ENCODE peak calls at places on chromosome 11, in five cellular contexts. One of them, this sample, is unnamed.

GRCh38 chr11:120086651-120087050 is 51.3 kb downstream of the TRIM29 start:
- DNase-seq in HFF-Myc: no peak
- DNase-seq in brain microvascular endothelial cell: no peak
- DNase-seq in cardiac fibroblast: no peak
- DNase-seq in H7: no peak
- DNase-seq in this sample: no peak

GRCh38 chr11:68401856-68402255 is 58.7 kb upstream of the PPP6R3 start:
- DNase-seq in cardiac fibroblast: no peak
- DNase-seq in brain microvascular endothelial cell: no peak
- DNase-seq in HFF-Myc: no peak
- DNase-seq in H7: no peak
- DNase-seq in this sample: no peak

GRCh38 chr11:13368041-13368446 is 90.5 kb downstream of the BMAL1 start:
- DNase-seq in HFF-Myc: no peak
- DNase-seq in H7: no peak
- DNase-seq in brain microvascular endothelial cell: peak; percentile 35
- DNase-seq in cardiac fibroblast: peak; percentile 57
- DNase-seq in this sample: no peak

GRCh38 chr11:125925804-125926203 is 20.0 kb upstream of the VSIG10L2 start:
- DNase-seq in brain microvascular endothelial cell: no peak
- DNase-seq in HFF-Myc: no peak
- DNase-seq in cardiac fibroblast: no peak
- DNase-seq in H7: no peak
- DNase-seq in this sample: no peak

GRCh38 chr11:69718147-69718546 is 14.3 kb upstream of the FGF19 start:
- DNase-seq in H7: peak; percentile 96
- DNase-seq in cardiac fibroblast: peak; percentile 32
- DNase-seq in brain microvascular endothelial cell: peak; percentile 23
- DNase-seq in HFF-Myc: no peak
- DNase-seq in this sample: no peak

GRCh38 chr11:88420165-88420781 is 82.7 kb upstream of the CTSC start:
- DNase-seq in HFF-Myc: no peak
- DNase-seq in brain microvascular endothelial cell: peak; percentile 63
- DNase-seq in H7: no peak
- DNase-seq in cardiac fibroblast: peak; percentile 95
- DNase-seq in this sample: peak; percentile 91

GRCh38 chr11:24963879-24964278 is 467.0 kb downstream of the LUZP2 start:
- DNase-seq in HFF-Myc: no peak
- DNase-seq in cardiac fibroblast: no peak
- DNase-seq in brain microvascular endothelial cell: no peak
- DNase-seq in H7: no peak
- DNase-seq in this sample: no peak

GRCh38 chr11:126265801-126266200 is 2.9 kb downstream of the SRPRA start:
- DNase-seq in H7: no peak
- DNase-seq in brain microvascular endothelial cell: peak; percentile 13
- DNase-seq in cardiac fibroblast: peak; percentile 27
- DNase-seq in HFF-Myc: no peak
- DNase-seq in this sample: no peak

GRCh38 chr11:116276051-116277044 is 496.4 kb downstream of the BUD13 start:
- DNase-seq in brain microvascular endothelial cell: peak; percentile 18
- DNase-seq in HFF-Myc: no peak
- DNase-seq in cardiac fibroblast: peak; percentile 35
- DNase-seq in H7: peak; percentile 93
- DNase-seq in this sample: no peak

GRCh38 chr11:3796796-3797328 is 492 bp downstream of the NUP98 start:
- DNase-seq in cardiac fibroblast: no peak
- DNase-seq in H7: peak; percentile 84
- DNase-seq in brain microvascular endothelial cell: no peak
- DNase-seq in HFF-Myc: no peak
- DNase-seq in this sample: no peak

GRCh38 chr11:3799143-3799542 is 1.8 kb upstream of the NUP98 start:
- DNase-seq in brain microvascular endothelial cell: no peak
- DNase-seq in cardiac fibroblast: no peak
- DNase-seq in HFF-Myc: no peak
- DNase-seq in H7: no peak
- DNase-seq in this sample: no peak

GRCh38 chr11:3797329-3798090 is at the start of gene NUP98:
- DNase-seq in cardiac fibroblast: peak; percentile 100
- DNase-seq in HFF-Myc: peak; percentile 97
- DNase-seq in brain microvascular endothelial cell: peak; percentile 100
- DNase-seq in H7: peak; percentile 99
- DNase-seq in this sample: peak; percentile 100

GRCh38 chr11:3796346-3796745 is 1.0 kb downstream of the NUP98 start:
- DNase-seq in H7: no peak
- DNase-seq in cardiac fibroblast: no peak
- DNase-seq in brain microvascular endothelial cell: no peak
- DNase-seq in HFF-Myc: no peak
- DNase-seq in this sample: no peak

DNA sequence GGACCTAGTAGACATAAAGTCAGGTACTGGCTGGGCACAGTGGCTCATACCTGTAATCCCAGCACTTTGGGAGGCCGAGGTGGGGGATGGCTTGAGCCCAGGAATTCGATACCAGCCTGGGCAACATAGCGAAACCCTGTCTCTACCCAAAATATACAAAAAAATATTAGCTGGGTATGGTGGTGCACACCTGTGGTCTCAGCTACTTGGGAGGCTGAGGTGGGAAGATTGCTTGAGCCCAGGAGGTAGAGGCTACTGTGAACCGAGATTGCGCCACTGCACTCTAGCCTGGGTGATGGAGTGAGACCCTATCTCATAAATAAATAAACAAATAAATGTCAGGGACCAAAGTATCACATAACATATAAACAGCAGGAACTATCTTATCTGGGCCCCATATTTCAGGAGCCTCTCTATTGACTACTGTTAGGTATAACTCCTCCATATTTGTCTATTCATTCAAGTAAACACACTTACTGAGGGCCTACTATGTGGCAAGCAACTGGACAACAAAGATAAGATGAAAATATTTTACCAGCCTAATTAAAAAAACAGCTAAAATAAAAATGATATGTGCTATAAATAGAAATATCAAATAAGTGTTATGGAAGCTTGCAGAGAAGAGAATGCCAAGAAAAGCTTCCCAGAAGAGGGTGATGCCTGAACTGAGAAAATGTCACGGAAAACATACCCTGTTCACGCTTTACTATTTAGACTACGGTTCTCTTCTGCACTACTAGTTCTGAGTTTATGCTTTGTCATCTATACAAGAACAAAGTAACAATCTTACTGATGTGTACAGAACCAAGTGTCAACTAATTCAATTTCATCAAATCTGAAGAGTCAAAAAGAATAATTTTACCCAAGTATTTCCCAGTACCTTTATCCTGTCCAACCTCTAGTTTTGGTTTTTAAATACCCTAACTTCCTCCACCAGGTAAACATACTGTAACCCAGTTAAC is 1.9 kb downstream of the NUP98 start:
- DNase-seq in cardiac fibroblast: no peak
- DNase-seq in HFF-Myc: no peak
- DNase-seq in brain microvascular endothelial cell: no peak
- DNase-seq in H7: no peak
- DNase-seq in this sample: no peak
- H3K4me3 ChIP-seq in cardiac fibroblast: no peak overlapping the region
- H3K4me3 ChIP-seq in HFF-Myc: peak overlapping the region; percentile 99
- H3K4me3 ChIP-seq in brain microvascular endothelial cell: peak overlapping the region; percentile 97
- H3K4me3 ChIP-seq in H7: no peak overlapping the region
- H3K4me3 ChIP-seq in this sample: peak overlapping the region; percentile 70

GRCh38 chr11:2886191-2886894 is 768 bp upstream of the CDKN1C start:
- DNase-seq in brain microvascular endothelial cell: no peak
- DNase-seq in cardiac fibroblast: no peak
- DNase-seq in H7: peak; percentile 84
- DNase-seq in HFF-Myc: no peak
- DNase-seq in this sample: no peak
- H3K4me3 ChIP-seq in brain microvascular endothelial cell: no peak overlapping the region
- H3K4me3 ChIP-seq in cardiac fibroblast: no peak overlapping the region
- H3K4me3 ChIP-seq in H7: peak overlapping the region; percentile 22
- H3K4me3 ChIP-seq in HFF-Myc: no peak overlapping the region
- H3K4me3 ChIP-seq in this sample: peak overlapping the region; percentile 26

DNA sequence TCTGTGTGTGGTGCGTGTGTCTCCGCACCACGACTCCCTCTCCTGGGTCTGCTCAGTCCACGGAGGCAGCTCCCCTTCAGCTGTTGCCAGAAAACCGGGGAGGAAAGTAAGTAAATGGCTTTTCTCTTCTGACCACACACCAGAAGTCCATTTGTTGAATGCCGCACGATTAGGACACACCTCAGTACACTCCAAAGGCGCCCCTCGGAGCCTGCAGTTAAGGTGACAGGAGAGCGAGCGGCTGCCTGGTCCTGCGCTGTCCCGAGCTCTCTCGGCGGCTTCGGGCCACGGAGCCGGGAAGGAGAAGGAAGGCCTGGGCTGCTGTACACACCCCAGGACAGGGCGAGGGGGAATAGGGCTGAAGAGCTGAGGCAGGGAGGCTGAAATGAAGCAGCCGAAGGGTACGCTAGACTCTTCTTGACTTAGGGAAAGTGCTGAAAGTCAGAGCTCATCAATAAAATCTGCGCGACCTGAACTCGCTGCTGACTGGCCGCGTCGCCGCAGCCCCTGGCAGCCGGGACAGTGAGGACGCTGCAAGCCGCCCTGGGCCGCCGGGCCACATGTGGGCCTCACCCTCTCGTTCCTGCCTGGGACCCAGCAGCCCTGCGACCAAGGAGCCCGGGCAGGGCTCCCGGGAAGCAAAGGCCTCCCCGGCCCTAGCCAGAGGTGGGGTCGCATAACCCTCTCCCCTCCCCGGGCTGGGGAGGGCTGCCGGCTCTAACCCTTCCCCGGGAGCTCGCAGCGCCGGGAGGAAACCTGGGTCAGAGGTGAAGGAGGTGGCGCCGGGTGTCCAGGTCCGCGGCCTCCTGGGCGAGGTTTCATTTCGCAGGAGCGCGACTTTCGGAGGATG is 1.5 kb upstream of the PAX6 start:
- DNase-seq in cardiac fibroblast: no peak
- DNase-seq in brain microvascular endothelial cell: no peak
- DNase-seq in H7: peak; percentile 83
- DNase-seq in HFF-Myc: no peak
- DNase-seq in this sample: no peak
- H3K4me3 ChIP-seq in cardiac fibroblast: peak overlapping the region; percentile 28
- H3K4me3 ChIP-seq in brain microvascular endothelial cell: peak overlapping the region; percentile 12
- H3K4me3 ChIP-seq in H7: peak overlapping the region; percentile 26
- H3K4me3 ChIP-seq in HFF-Myc: peak overlapping the region; percentile 26
- H3K4me3 ChIP-seq in this sample: peak overlapping the region; percentile 29

GRCh38 chr11:15346907-15347306 is 232.2 kb downstream of the INSC start:
- DNase-seq in cardiac fibroblast: no peak
- DNase-seq in brain microvascular endothelial cell: no peak
- DNase-seq in HFF-Myc: no peak
- DNase-seq in H7: no peak
- DNase-seq in this sample: no peak

GRCh38 chr11:15339302-15339701 is 224.6 kb downstream of the INSC start:
- DNase-seq in brain microvascular endothelial cell: no peak
- DNase-seq in H7: no peak
- DNase-seq in cardiac fibroblast: no peak
- DNase-seq in HFF-Myc: no peak
- DNase-seq in this sample: no peak

GRCh38 chr11:15341587-15341986 is 226.9 kb downstream of the INSC start:
- DNase-seq in HFF-Myc: no peak
- DNase-seq in brain microvascular endothelial cell: no peak
- DNase-seq in H7: peak; percentile 22
- DNase-seq in cardiac fibroblast: no peak
- DNase-seq in this sample: no peak

GRCh38 chr11:15347969-15348734 is 233.4 kb downstream of the INSC start:
- DNase-seq in HFF-Myc: no peak
- DNase-seq in cardiac fibroblast: no peak
- DNase-seq in H7: no peak
- DNase-seq in brain microvascular endothelial cell: no peak
- DNase-seq in this sample: no peak

DNA sequence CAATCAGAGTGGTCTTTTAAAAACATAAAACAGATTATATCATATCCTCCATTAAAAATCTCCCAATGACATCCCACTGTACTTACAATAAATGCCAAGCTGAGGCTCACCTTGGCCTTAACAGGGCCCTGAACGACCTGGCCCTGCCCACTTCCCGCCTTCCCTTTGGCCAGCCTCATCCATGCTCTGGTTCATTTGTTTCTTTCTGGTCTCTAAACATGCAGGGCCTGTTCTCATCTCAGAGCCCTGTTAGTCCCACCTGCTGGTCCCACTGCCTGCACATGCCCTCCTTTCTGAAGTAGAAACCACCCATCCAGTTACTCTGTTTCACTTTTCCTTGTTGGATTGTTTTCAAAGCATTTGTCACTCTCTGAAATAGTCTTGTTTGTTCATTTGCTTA is 227.4 kb downstream of the INSC start:
- DNase-seq in H7: peak; percentile 18
- DNase-seq in cardiac fibroblast: no peak
- DNase-seq in HFF-Myc: no peak
- DNase-seq in brain microvascular endothelial cell: no peak
- DNase-seq in this sample: no peak
- H3K4me3 ChIP-seq in H7: no peak overlapping the region
- H3K4me3 ChIP-seq in cardiac fibroblast: no peak overlapping the region
- H3K4me3 ChIP-seq in HFF-Myc: no peak overlapping the region
- H3K4me3 ChIP-seq in brain microvascular endothelial cell: no peak overlapping the region
- H3K4me3 ChIP-seq in this sample: no peak overlapping the region

GRCh38 chr11:35305670-35306382 is 113.5 kb downstream of the SLC1A2 start:
- DNase-seq in brain microvascular endothelial cell: peak; percentile 38
- DNase-seq in H7: peak; percentile 57
- DNase-seq in cardiac fibroblast: peak; percentile 53
- DNase-seq in HFF-Myc: no peak
- DNase-seq in this sample: no peak
- H3K4me3 ChIP-seq in brain microvascular endothelial cell: no peak overlapping the region
- H3K4me3 ChIP-seq in H7: no peak overlapping the region
- H3K4me3 ChIP-seq in cardiac fibroblast: no peak overlapping the region
- H3K4me3 ChIP-seq in HFF-Myc: no peak overlapping the region
- H3K4me3 ChIP-seq in this sample: no peak overlapping the region

This sample was measured in skeletal muscle cell.